ENCODE peak calls at places on chromosomes 7 and 10, in seven cellular contexts. B is IMR-90; D is psoas muscle; W is left ventricle myocardium inferior; X is CD4-positive, alpha-beta memory T cell; A is transverse colon; J is Karpas-422. V is an unnamed sample. For H3K4me1, the result is how much of the 10 kb centered on the place peaks cover.

GRCh38 chr7:19587291-19587690 is 121.5 kb downstream of the POLR1F start:
- DNase-seq in B (no peak), D (no peak), W (no peak), X (no peak), A (no peak), J (peak), V (no peak)

GRCh38 chr10:131673396-131673795 is 227.4 kb upstream of the PPP2R2D start:
- DNase-seq in B (no peak), D (no peak), W (no peak), X (no peak), A (no peak), J (no peak), V (no peak)

GRCh38 chr7:69780377-69780776 is 182.1 kb downstream of the AUTS2 start:
- DNase-seq in B (no peak), D (no peak), W (no peak), X (no peak), A (no peak), J (no peak), V (no peak)

GRCh38 chr10:113753020-113753692 is 1.7 kb downstream of the PLEKHS1 start:
- DNase-seq in B (peak), D (no peak), W (no peak), X (no peak), A (peak), J (no peak), V (no peak)

GRCh38 chr7:105788816-105789349 is 87.5 kb downstream of the ATXN7L1 start:
- DNase-seq in B (no peak), D (no peak), W (no peak), X (no peak), A (no peak), J (no peak), V (no peak)

GRCh38 chr7:101542527-101543241 is 86.4 kb downstream of the MYL10 start:
- DNase-seq in B (peak), D (peak), W (peak), X (peak), A (peak), J (peak), V (peak)

GRCh38 chr10:71443676-71444075 is 47.0 kb downstream of the CDH23 start:
- DNase-seq in B (no peak), D (no peak), W (no peak), X (no peak), A (no peak), J (no peak), V (no peak)

GRCh38 chr7:22452142-22452763 is 47.7 kb downstream of the STEAP1B start:
- DNase-seq in B (no peak), D (peak), W (peak), X (no peak), A (peak), J (peak), V (no peak)

GRCh38 chr7:46660402-46660801 is 739.3 kb upstream of the IGFBP3 start:
- DNase-seq in B (peak), D (no peak), W (no peak), X (no peak), A (no peak), J (no peak), V (no peak)

GRCh38 chr7:36487756-36488336 is 98.2 kb downstream of the ANLN start:
- DNase-seq in B (peak), D (no peak), W (no peak), X (peak), A (no peak), J (peak), V (peak)

GRCh38 chr7:36100293-36100692 is 52.8 kb upstream of the EEPD1 start:
- DNase-seq in B (no peak), D (no peak), W (no peak), X (no peak), A (no peak), J (no peak), V (no peak)

GRCh38 chr7:15459018-15459621 is 102.7 kb downstream of the AGMO start:
- DNase-seq in B (no peak), D (no peak), W (no peak), X (no peak), A (no peak), J (no peak), V (no peak)

GRCh38 chr10:96618648-96619047 is 31.8 kb upstream of the TM9SF3 start:
- DNase-seq in B (no peak), D (no peak), W (peak), X (no peak), A (peak), J (no peak), V (no peak)

GRCh38 chr7:151514461-151515396 is 5.0 kb downstream of the RHEB start:
- DNase-seq in B (no peak), D (no peak), W (no peak), X (no peak), A (no peak), J (no peak), V (peak)
- H3K4me1 ChIP-seq in B (under half), D (half or more), W (half or more), X (half or more), A (under half), J (under half), V (under half)

GRCh38 chr10:8060010-8060703 is 5.7 kb downstream of the GATA3 start:
- DNase-seq in B (peak), D (no peak), W (no peak), X (peak), A (no peak), J (no peak), V (peak)

GRCh38 chr10:8056891-8057331 is 2.4 kb downstream of the GATA3 start:
- DNase-seq in B (no peak), D (no peak), W (no peak), X (peak), A (no peak), J (no peak), V (no peak)

GRCh38 chr10:8059191-8059936 is 4.9 kb downstream of the GATA3 start:
- DNase-seq in B (no peak), D (no peak), W (no peak), X (no peak), A (no peak), J (no peak), V (peak)

GRCh38 chr10:8057636-8058273 is 3.3 kb downstream of the GATA3 start:
- DNase-seq in B (no peak), D (no peak), W (no peak), X (no peak), A (no peak), J (no peak), V (no peak)

GRCh38 chr10:8058274-8059111 is 4.0 kb downstream of the GATA3 start:
- DNase-seq in B (no peak), D (no peak), W (no peak), X (no peak), A (no peak), J (no peak), V (no peak)
- H3K4me3 ChIP-seq in B (no peak), D (peak), W (peak), X (peak), A (no peak), J (no peak), V (peak)

GRCh38 chr10:95524358-95525032 is 36.7 kb downstream of the SORBS1 start:
- DNase-seq in B (no peak), D (no peak), W (no peak), X (no peak), A (peak), J (no peak), V (no peak)
- H3K4me1 ChIP-seq in B (under half), D (half or more), W (half or more), X (under half), A (under half), J (under half), V (under half)

DNA sequence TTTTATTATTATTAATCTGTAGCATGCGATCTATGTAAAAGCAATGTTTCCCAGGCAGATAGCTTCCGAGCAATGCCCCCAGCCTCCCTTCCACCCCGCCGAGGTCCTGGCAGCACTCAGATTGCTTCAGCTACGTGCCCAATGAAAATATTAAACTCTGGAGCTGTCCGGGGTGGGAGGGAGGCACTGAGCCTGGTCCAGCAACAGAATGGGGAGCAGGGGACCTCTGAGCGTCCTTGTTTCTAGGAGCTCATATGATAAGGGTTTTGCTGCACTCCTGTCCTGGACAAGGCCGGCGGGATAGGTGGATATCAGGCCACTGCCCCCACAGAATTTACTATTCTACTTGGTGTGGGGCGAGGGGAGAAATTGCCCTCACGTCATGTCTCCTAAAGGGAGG is 44.5 kb upstream of the CDK1 start:
- DNase-seq in B (no peak), D (no peak), W (no peak), X (no peak), A (no peak), J (no peak), V (no peak)
- H3K4me3 ChIP-seq in B (no peak), D (peak), W (peak), X (peak), A (peak), J (no peak), V (no peak)

DNA sequence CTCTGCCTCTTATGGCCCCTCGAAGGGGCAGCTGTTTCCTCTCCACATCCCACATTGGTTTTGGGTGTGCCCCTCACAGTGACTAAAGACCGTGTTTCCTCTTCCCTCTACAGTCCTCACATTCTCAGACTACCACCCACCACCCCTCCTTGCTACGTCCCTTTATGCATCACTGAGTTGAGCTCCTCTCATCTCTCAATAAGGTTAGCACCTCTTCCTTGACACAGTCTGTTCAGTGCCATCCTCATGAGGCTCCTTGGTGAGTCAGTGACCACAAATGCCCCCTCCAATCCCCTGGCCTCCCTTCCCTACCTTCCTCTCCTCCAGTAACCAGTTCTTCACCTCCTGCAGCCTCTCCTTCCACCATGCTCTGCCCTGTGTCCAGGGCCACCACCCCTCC is 239.1 kb upstream of the MYO3A start:
- DNase-seq in B (no peak), D (no peak), W (no peak), X (no peak), A (no peak), J (no peak), V (no peak)
- H3K4me1 ChIP-seq in B (under half), D (under half), W (under half), X (under half), A (under half), J (under half), V (under half)

DNA sequence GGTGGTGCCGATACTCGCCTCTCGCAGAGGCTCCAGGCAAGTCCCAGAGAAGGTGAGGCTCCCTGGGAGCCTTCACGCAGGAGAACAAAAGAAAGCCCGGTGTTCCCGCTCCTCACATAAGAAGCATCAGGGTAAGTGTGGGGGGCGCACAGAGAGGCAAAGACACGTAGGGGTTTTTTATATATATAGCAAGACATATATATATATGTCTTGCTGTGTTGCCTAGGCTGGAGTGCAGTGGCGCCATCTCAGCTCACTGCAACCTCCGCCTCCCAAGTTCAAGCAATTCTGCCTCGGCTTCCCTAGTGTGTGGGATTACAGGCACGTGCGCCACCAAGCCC is 61.3 kb downstream of the PDIA4 start:
- DNase-seq in B (no peak), D (no peak), W (no peak), X (no peak), A (no peak), J (no peak), V (no peak)
- H3K4me3 ChIP-seq in B (no peak), D (peak), W (peak), X (peak), A (no peak), J (peak), V (no peak)

GRCh38 chr7:126958367-126958766 is 294.4 kb downstream of the GRM8 start:
- DNase-seq in B (no peak), D (no peak), W (no peak), X (no peak), A (no peak), J (no peak), V (no peak)
- H3K4me1 ChIP-seq in B (under half), D (under half), W (under half), X (under half), A (under half), J (under half), V (under half)

V was measured in CD4-positive, CD25-positive, alpha-beta regulatory T cell.